ENCODE peak calls at places on chromosomes 11 and 22, in ten cellular contexts. Z, Q, V, M, K, Y, O, T, A and B are unnamed samples.

GRCh38 chr11:83292709-83293435 is 6.7 kb upstream of the CCDC90B start:
- DNase-seq in A (peak), V (peak), K (peak), Q (no peak), Z (peak), M (peak), Y (no peak), O (peak), T (peak), B (peak)

GRCh38 chr11:6655790-6656580 is at the start of gene DCHS1:
- DNase-seq in M (peak), Y (no peak), Q (no peak), T (no peak), O (no peak), A (no peak), K (no peak), V (no peak), Z (no peak), B (no peak)

GRCh38 chr11:109362059-109362458 is 59.9 kb upstream of the C11orf87 start:
- DNase-seq in Y (no peak), A (no peak), Z (no peak), O (no peak), T (no peak), M (no peak), Q (no peak), K (peak), V (no peak), B (no peak)

GRCh38 chr11:83070878-83071640 is 638 bp downstream of the RAB30 start:
- DNase-seq in Y (no peak), V (peak), T (peak), K (no peak), Q (no peak), O (no peak), Z (peak), M (peak), A (no peak), B (no peak)

GRCh38 chr11:58465690-58466089 is 23.7 kb upstream of the OR5B12 start:
- DNase-seq in V (no peak), A (no peak), O (no peak), M (no peak), Z (no peak), T (no peak), Q (no peak), K (peak), Y (no peak), B (no peak)

GRCh38 chr22:36027960-36028645 is 521 bp downstream of the RBFOX2 start:
- DNase-seq in K (no peak), T (no peak), M (peak), A (no peak), Z (peak), O (peak), Q (no peak), Y (no peak), V (no peak), B (peak)

GRCh38 chr22:42433754-42434153 is 1.6 kb upstream of the NFAM1 start:
- DNase-seq in M (no peak), O (no peak), Q (no peak), Y (no peak), V (no peak), A (no peak), T (no peak), K (peak), Z (no peak), B (no peak)

GRCh38 chr22:47192651-47193437 is 430.4 kb downstream of the TBC1D22A start:
- DNase-seq in Z (no peak), Q (no peak), Y (peak), T (no peak), K (no peak), O (no peak), M (no peak), A (peak), V (peak), B (no peak)

GRCh38 chr11:101870510-101870909 is 44.3 kb upstream of the CEP126 start:
- DNase-seq in Z (no peak), A (peak), Q (no peak), M (no peak), K (peak), O (no peak), Y (no peak), T (peak), V (no peak), B (no peak)

GRCh38 chr22:24102366-24103200 is 78.7 kb upstream of the SUSD2 start:
- DNase-seq in V (no peak), O (no peak), M (no peak), A (no peak), Y (no peak), Q (no peak), Z (no peak), T (no peak), K (no peak), B (no peak)

GRCh38 chr22:24104307-24105017 is 76.8 kb upstream of the SUSD2 start:
- DNase-seq in V (peak), K (no peak), Z (no peak), T (no peak), M (no peak), Q (no peak), O (no peak), A (no peak), Y (no peak), B (no peak)

GRCh38 chr22:24105018-24105360 is 76.3 kb upstream of the SUSD2 start:
- DNase-seq in O (no peak), M (no peak), A (no peak), Q (no peak), Y (no peak), V (no peak), Z (peak), K (no peak), T (peak), B (no peak)

GRCh38 chr22:24099661-24100060 is 81.6 kb upstream of the SUSD2 start:
- DNase-seq in Q (no peak), Y (no peak), Z (no peak), A (no peak), V (no peak), O (no peak), T (no peak), M (no peak), K (no peak), B (no peak)

GRCh38 chr22:24101966-24102365 is 79.3 kb upstream of the SUSD2 start:
- DNase-seq in T (no peak), A (no peak), Z (no peak), K (no peak), M (no peak), V (no peak), O (no peak), Y (no peak), Q (no peak), B (no peak)
- TF ChIP-seq CTCF in T (no peak), A (no peak), Z (no peak), K (no peak), M (no peak), V (no peak), O (no peak), Y (no peak), Q (no peak), B (no peak)

GRCh38 chr11:119727523-119728081 is 1.4 kb downstream of the NECTIN1 start:
- DNase-seq in Z (peak), K (peak), M (peak), V (peak), O (peak), Y (no peak), Q (no peak), A (no peak), T (no peak), B (peak)

GRCh38 chr11:119728226-119728626 is 774 bp downstream of the NECTIN1 start:
- DNase-seq in A (no peak), T (no peak), O (peak), M (no peak), Z (no peak), K (no peak), V (peak), Y (no peak), Q (no peak), B (peak)

GRCh38 chr11:119730347-119730613 is 1.3 kb upstream of the NECTIN1 start:
- DNase-seq in Z (no peak), T (no peak), M (no peak), K (no peak), O (no peak), Q (no peak), A (no peak), Y (no peak), V (no peak), B (no peak)

GRCh38 chr11:119729581-119730346 is 764 bp upstream of the NECTIN1 start:
- DNase-seq in V (peak), Y (no peak), K (peak), M (no peak), Z (peak), O (peak), Q (no peak), A (peak), T (peak), B (no peak)

GRCh38 chr11:119728651-119729580 is at the start of gene NECTIN1:
- DNase-seq in V (peak), M (peak), O (peak), Z (peak), T (peak), Y (peak), Q (no peak), A (peak), K (peak), B (peak)
- TF ChIP-seq CTCF in V (peak), M (peak), O (peak), Z (peak), T (peak), Y (no peak), Q (peak), A (peak), K (peak), B (peak)

GRCh38 chr11:18853086-18853720 is 61.6 kb upstream of the PTPN5 start:
- DNase-seq in Z (peak), O (peak), Y (no peak), Q (no peak), A (peak), M (peak), K (peak), T (peak), V (no peak), B (peak)
- TF ChIP-seq CTCF in Z (peak), O (peak), Y (no peak), Q (peak), A (peak), M (peak), K (peak), T (peak), V (peak), B (peak)

GRCh38 chr22:50498322-50498861 is 9.1 kb downstream of the LMF2 start:
- DNase-seq in V (peak), T (peak), Z (peak), A (peak), M (peak), O (peak), Q (no peak), Y (no peak), K (peak), B (peak)
- TF ChIP-seq CTCF in V (peak), T (peak), Z (peak), A (peak), M (peak), O (peak), Q (peak), Y (no peak), K (peak), B (peak)

GRCh38 chr11:133078012-133078411 is 454.3 kb downstream of the OPCML start:
- DNase-seq in T (no peak), Y (no peak), M (no peak), O (no peak), K (no peak), Z (no peak), V (no peak), A (no peak), Q (no peak), B (no peak)

GRCh38 chr11:133081020-133081419 is 451.3 kb downstream of the OPCML start:
- DNase-seq in M (no peak), A (no peak), O (no peak), V (no peak), Q (no peak), T (no peak), Y (no peak), K (no peak), Z (no peak), B (no peak)

GRCh38 chr11:133081730-133082452 is 450.4 kb downstream of the OPCML start:
- DNase-seq in M (peak), V (no peak), A (no peak), K (no peak), Q (no peak), O (no peak), Y (no peak), T (no peak), Z (no peak), B (no peak)

GRCh38 chr11:133075351-133075750 is 456.9 kb downstream of the OPCML start:
- DNase-seq in Y (no peak), Q (no peak), T (no peak), Z (no peak), K (no peak), M (no peak), O (no peak), V (no peak), A (no peak), B (no peak)

DNA sequence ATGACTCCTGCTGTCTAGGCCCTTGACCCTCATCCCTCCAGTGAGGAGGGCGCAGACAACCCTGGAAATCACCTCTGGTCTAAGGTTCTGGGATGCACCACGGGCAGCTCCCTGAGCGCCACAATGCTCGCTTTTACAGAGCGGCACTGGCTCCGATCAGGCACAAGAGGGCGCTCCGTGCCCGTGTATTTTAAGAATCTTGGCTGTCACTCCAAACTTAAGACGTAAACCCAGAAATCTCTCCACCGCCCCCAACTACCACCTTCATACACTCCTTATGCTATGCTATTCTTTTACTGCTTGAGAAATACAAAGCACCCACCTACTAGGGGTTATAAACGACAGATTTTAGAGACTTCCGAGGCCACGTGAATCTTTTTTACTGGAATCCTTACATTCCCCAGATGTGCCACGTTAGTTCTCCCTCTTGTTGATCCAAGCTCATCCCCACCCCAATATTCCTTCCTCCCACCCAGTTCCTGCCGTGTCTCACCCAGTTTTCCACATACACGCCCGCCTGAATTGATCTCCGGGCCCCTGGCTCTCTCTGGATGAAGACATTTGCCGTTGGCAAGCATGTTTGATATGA is 453.6 kb downstream of the OPCML start:
- DNase-seq in V (peak), A (no peak), O (peak), M (peak), Z (peak), Y (no peak), K (peak), Q (no peak), T (peak), B (peak)
- TF ChIP-seq CTCF in V (peak), A (peak), O (peak), M (peak), Z (peak), Y (no peak), K (peak), Q (peak), T (peak), B (peak)

GRCh38 chr11:10322401-10322800 is 17.5 kb downstream of the ADM start:
- DNase-seq in V (no peak), T (peak), M (no peak), Z (no peak), A (no peak), O (no peak), K (no peak), Q (no peak), Y (no peak), B (no peak)

GRCh38 chr11:10323793-10324170 is 18.9 kb downstream of the ADM start:
- DNase-seq in M (no peak), A (no peak), K (no peak), O (no peak), Q (no peak), T (peak), Y (no peak), V (no peak), Z (no peak), B (no peak)

GRCh38 chr11:10325398-10326079 is 20.7 kb downstream of the ADM start:
- DNase-seq in Q (no peak), O (no peak), T (peak), V (no peak), Y (no peak), M (no peak), Z (no peak), K (peak), A (no peak), B (no peak)

GRCh38 chr11:10324474-10324873 is 19.6 kb downstream of the ADM start:
- DNase-seq in Y (no peak), K (peak), M (no peak), Z (no peak), O (no peak), A (no peak), T (peak), V (no peak), Q (no peak), B (no peak)

GRCh38 chr11:10322830-10323792 is 18.2 kb downstream of the ADM start:
- DNase-seq in V (peak), T (peak), O (peak), Z (peak), M (peak), Y (no peak), A (peak), Q (no peak), K (peak), B (peak)
- TF ChIP-seq CTCF in V (peak), T (peak), O (peak), Z (peak), M (peak), Y (peak), A (peak), Q (peak), K (peak), B (peak)

GRCh38 chr22:26170795-26171194 is 1.5 kb downstream of the SEZ6L start:
- DNase-seq in A (no peak), V (peak), T (no peak), Q (no peak), Y (no peak), O (no peak), K (no peak), M (peak), Z (peak), B (peak)
- TF ChIP-seq CTCF in A (no peak), V (no peak), T (no peak), Q (no peak), Y (no peak), O (no peak), K (no peak), M (no peak), Z (no peak), B (no peak)

GRCh38 chr11:2072551-2073261 is 66.5 kb downstream of the IGF2 start:
- DNase-seq in Y (no peak), A (no peak), Z (no peak), Q (no peak), M (no peak), V (no peak), K (no peak), T (peak), O (peak), B (no peak)

GRCh38 chr11:2076441-2076840 is 62.7 kb downstream of the IGF2 start:
- DNase-seq in T (no peak), Z (no peak), K (no peak), A (no peak), O (no peak), Y (no peak), Q (no peak), M (no peak), V (no peak), B (no peak)

GRCh38 chr11:2077061-2077802 is 62.0 kb downstream of the IGF2 start:
- DNase-seq in V (peak), T (peak), O (no peak), Q (no peak), K (peak), Z (peak), Y (no peak), M (no peak), A (no peak), B (no peak)

GRCh38 chr11:2071748-2072385 is 67.3 kb downstream of the IGF2 start:
- DNase-seq in Q (no peak), V (no peak), Y (no peak), M (no peak), A (no peak), K (peak), T (no peak), O (no peak), Z (no peak), B (no peak)

DNA sequence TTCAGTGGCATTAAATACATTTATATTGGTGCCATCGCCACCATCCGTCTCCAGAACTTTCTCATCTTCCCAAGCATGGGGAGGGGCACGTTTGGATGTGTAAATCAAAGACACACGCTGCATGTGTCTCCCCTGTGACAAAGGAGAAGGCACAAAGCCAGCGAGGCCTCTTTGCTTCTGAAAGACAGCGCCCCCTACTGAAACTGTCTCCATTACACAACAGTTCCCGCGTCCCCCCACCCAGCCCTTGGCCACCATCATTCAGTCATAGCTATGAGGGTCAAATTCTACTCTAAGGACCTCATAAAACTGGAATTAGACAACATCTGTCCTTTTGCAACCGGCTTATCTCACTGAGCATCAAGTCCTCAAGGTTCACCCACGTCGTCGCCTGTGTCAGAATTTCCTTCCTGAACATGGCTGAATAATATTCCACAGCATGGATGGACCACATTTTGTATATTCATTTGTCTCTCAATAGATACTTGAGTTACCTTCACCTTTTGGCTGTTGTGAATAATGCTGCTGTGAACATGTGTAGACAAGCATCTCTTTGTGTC is 64.8 kb downstream of the IGF2 start:
- DNase-seq in O (peak), Y (no peak), T (no peak), V (peak), M (no peak), Z (no peak), K (peak), Q (no peak), A (no peak), B (no peak)
- TF ChIP-seq CTCF in O (no peak), Y (no peak), T (no peak), V (peak), M (peak), Z (no peak), K (no peak), Q (no peak), A (peak), B (no peak)